ENCODE peak calls at places on chromosomes 11 and 22, in five cellular contexts. E is activated CD4-positive, CD25-positive, alpha-beta regulatory T cell treated with anti-CD3 and anti-CD28 coated beads, Interleukin-2, amount 50 U/mL, for 72 hours; C is ureter; I is Calu3; F is dorsolateral prefrontal cortex. A is an unnamed sample.

GRCh38 chr11:57379732-57380131 is 1.2 kb downstream of the PRG3 start:
- DNase-seq in F (no peak), I (peak), C (no peak), E (no peak), A (no peak)

GRCh38 chr11:95301497-95301896 is 70.5 kb upstream of the SESN3 start:
- DNase-seq in C (peak), I (peak), F (no peak), E (no peak), A (no peak)

GRCh38 chr11:118628432-118628831 is 21.0 kb downstream of the PHLDB1 start:
- DNase-seq in I (no peak), C (no peak), F (no peak), E (no peak), A (peak)

GRCh38 chr11:59265735-59266134 is 53.0 kb upstream of the MPEG1 start:
- DNase-seq in F (no peak), C (no peak), E (no peak), I (no peak), A (no peak)

GRCh38 chr11:125374398-125374797 is 121.7 kb downstream of the FEZ1 start:
- DNase-seq in F (no peak), C (no peak), E (no peak), I (no peak), A (no peak)

GRCh38 chr11:58286249-58286648 is 18.2 kb upstream of the OR10W1 start:
- DNase-seq in E (no peak), C (no peak), F (no peak), I (peak), A (no peak)

GRCh38 chr11:86983071-86983488 is 27.9 kb upstream of the FZD4 start:
- DNase-seq in E (no peak), I (no peak), F (no peak), C (no peak), A (no peak)

GRCh38 chr22:50268655-50269113 is 1.5 kb downstream of the MAPK11 start:
- DNase-seq in E (no peak), F (no peak), I (peak), C (no peak), A (no peak)